ENCODE peak calls at places on chromosomes 5 and 9, in eight cellular contexts. N, T, U, K, D, O, F and C are unnamed samples.

GRCh38 chr5:76601470-76601869 is 21.7 kb downstream of the F2RL2 start:
- DNase-seq in N (no peak), T (peak), U (no peak), K (no peak), D (no peak), O (peak), F (peak), C (peak)

GRCh38 chr9:133590231-133590855 is 18.8 kb downstream of the FAM163B start:
- DNase-seq in N (no peak), T (no peak), U (no peak), K (no peak), D (no peak), O (no peak), F (no peak), C (no peak)

GRCh38 chr9:32741706-32742105 is 41.6 kb upstream of the TMEM215 start:
- DNase-seq in N (no peak), T (no peak), U (no peak), K (no peak), D (no peak), O (peak), F (peak), C (no peak)

GRCh38 chr9:18006591-18006990 is 427.7 kb downstream of the SH3GL2 start:
- DNase-seq in N (no peak), T (no peak), U (no peak), K (no peak), D (no peak), O (no peak), F (no peak), C (no peak)

GRCh38 chr5:53649352-53649751 is 88.9 kb downstream of the NDUFS4 start:
- DNase-seq in N (no peak), T (no peak), U (no peak), K (no peak), D (no peak), O (no peak), F (no peak), C (no peak)

GRCh38 chr5:1152156-1152555 is 40.3 kb upstream of the SLC12A7 start:
- DNase-seq in N (no peak), T (no peak), U (no peak), K (no peak), D (no peak), O (no peak), F (no peak), C (no peak)

GRCh38 chr5:18236386-18236785 is 602.1 kb downstream of the TAF11L14 start:
- DNase-seq in N (no peak), T (no peak), U (no peak), K (no peak), D (no peak), O (peak), F (peak), C (no peak)

GRCh38 chr5:168989731-168990505 is 311.0 kb downstream of the SLIT3 start:
- DNase-seq in N (no peak), T (no peak), U (no peak), K (no peak), D (no peak), O (no peak), F (no peak), C (no peak)

GRCh38 chr9:3865373-3865772 is 339.6 kb upstream of the RFX3 start:
- DNase-seq in N (no peak), T (peak), U (no peak), K (no peak), D (no peak), O (no peak), F (peak), C (no peak)

GRCh38 chr9:92654481-92655301 is 15.2 kb downstream of the IPPK start:
- DNase-seq in N (no peak), T (no peak), U (peak), K (no peak), D (no peak), O (no peak), F (peak), C (no peak)

DNA sequence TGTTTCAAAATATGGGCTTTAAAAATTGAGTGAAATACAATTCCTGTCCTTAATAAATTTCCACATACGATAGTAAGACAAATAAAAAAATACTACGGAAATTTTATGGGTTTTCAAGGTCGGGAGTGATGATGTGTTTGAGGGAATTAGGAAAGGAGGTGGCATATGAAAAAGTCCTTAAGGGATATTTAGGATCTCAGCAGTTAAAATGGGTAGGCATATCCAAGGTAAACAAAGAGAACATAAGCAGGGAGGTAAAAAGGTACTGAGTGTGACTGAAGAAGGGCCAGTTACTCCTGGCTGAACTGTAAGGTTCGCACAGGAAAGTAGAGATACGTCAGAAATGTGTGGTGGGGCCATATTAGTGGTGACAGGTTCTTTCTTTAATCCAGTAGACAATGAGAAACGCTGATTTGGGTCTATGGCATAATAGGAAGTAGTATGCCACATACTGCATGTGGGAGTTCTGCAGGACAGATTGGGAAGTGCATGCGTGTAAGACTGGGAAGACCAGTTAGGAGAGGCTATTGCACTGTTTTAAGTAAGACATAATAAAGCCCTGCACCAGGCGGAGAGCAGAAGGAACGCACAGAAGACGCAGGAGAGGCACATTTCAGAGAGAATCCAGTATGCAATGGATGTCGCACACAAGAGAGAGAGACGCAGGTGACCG is 932 bp upstream of the HMGCR start:
- DNase-seq in N (no peak), T (peak), U (no peak), K (peak), D (no peak), O (peak), F (peak), C (no peak)
- TF ChIP-seq CTCF in N (no peak), T (peak), U (peak), K (peak), D (no peak), O (peak), F (no peak), C (peak)

GRCh38 chr5:62211405-62211804 is 94.6 kb upstream of the KIF2A start:
- DNase-seq in N (no peak), T (no peak), U (no peak), K (no peak), D (no peak), O (no peak), F (no peak), C (no peak)

GRCh38 chr5:62212648-62213047 is 93.4 kb upstream of the KIF2A start:
- DNase-seq in N (no peak), T (no peak), U (no peak), K (no peak), D (no peak), O (no peak), F (no peak), C (no peak)

DNA sequence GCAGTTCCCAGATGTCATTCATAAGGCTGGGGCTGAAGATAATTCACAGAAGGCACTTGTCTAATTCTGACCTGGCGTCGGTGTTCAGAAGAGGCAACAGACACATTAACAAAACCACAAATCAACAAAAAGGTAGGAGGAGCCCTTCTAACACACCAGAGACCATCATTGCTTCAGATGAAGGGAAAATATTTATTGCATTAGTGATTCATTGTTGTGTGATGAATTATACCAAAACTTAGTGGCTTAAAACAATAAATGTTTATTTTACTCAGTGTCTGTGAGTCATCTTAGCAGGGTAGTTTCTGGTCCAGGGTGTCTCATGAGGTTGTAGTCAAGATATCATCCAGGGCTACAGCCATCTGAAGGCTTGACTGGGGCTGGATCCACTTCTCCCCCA is 91.3 kb upstream of the KIF2A start:
- DNase-seq in N (no peak), T (no peak), U (no peak), K (no peak), D (no peak), O (no peak), F (peak), C (no peak)
- TF ChIP-seq CTCF in N (no peak), T (no peak), U (no peak), K (no peak), D (no peak), O (no peak), F (no peak), C (no peak)

GRCh38 chr5:84259221-84260045 is 125.2 kb downstream of the EDIL3 start:
- DNase-seq in N (no peak), T (no peak), U (no peak), K (no peak), D (no peak), O (no peak), F (no peak), C (no peak)
- TF ChIP-seq CTCF in N (no peak), T (no peak), U (no peak), K (no peak), D (no peak), O (no peak), F (no peak), C (no peak)

GRCh38 chr9:127384016-127384730 is 12.8 kb upstream of the SLC2A8 start:
- DNase-seq in N (no peak), T (no peak), U (peak), K (no peak), D (no peak), O (no peak), F (peak), C (no peak)

GRCh38 chr9:127386981-127387380 is 10.0 kb upstream of the SLC2A8 start:
- DNase-seq in N (no peak), T (no peak), U (no peak), K (no peak), D (no peak), O (no peak), F (no peak), C (no peak)

GRCh38 chr9:127382541-127382940 is 14.4 kb upstream of the SLC2A8 start:
- DNase-seq in N (no peak), T (no peak), U (no peak), K (no peak), D (no peak), O (no peak), F (no peak), C (no peak)

GRCh38 chr9:127386249-127386648 is 10.7 kb upstream of the SLC2A8 start:
- DNase-seq in N (no peak), T (no peak), U (no peak), K (no peak), D (no peak), O (no peak), F (no peak), C (no peak)

GRCh38 chr9:127384901-127385300 is 12.1 kb upstream of the SLC2A8 start:
- DNase-seq in N (peak), T (no peak), U (peak), K (no peak), D (no peak), O (no peak), F (no peak), C (no peak)
- TF ChIP-seq CTCF in N (no peak), T (no peak), U (no peak), K (no peak), D (no peak), O (peak), F (no peak), C (no peak)

DNA sequence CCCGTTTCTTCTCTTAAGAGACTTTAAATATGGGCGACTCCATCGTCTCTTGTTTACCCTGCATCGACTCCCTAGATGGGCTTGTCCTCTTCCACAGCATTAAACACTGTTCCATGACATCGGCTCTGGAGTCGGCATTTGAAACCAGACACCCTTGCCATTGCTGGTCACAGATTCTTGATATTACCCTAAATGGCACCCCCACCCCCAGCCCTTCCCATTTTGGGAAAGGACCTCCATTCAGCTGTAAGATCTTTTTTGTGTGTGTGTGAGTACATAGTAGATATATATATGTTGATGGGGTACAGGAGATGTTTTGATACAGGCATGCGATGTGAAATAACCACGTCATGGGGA is 51.1 kb upstream of the SH3PXD2B start:
- DNase-seq in N (no peak), T (no peak), U (no peak), K (peak), D (no peak), O (no peak), F (no peak), C (no peak)
- TF ChIP-seq CTCF in N (no peak), T (no peak), U (no peak), K (no peak), D (no peak), O (no peak), F (no peak), C (no peak)

GRCh38 chr5:162209005-162209605 is 141.5 kb downstream of the GABRG2 start:
- DNase-seq in N (peak), T (no peak), U (no peak), K (peak), D (no peak), O (peak), F (peak), C (peak)
- TF ChIP-seq CTCF in N (peak), T (no peak), U (no peak), K (peak), D (peak), O (no peak), F (peak), C (peak)

DNA sequence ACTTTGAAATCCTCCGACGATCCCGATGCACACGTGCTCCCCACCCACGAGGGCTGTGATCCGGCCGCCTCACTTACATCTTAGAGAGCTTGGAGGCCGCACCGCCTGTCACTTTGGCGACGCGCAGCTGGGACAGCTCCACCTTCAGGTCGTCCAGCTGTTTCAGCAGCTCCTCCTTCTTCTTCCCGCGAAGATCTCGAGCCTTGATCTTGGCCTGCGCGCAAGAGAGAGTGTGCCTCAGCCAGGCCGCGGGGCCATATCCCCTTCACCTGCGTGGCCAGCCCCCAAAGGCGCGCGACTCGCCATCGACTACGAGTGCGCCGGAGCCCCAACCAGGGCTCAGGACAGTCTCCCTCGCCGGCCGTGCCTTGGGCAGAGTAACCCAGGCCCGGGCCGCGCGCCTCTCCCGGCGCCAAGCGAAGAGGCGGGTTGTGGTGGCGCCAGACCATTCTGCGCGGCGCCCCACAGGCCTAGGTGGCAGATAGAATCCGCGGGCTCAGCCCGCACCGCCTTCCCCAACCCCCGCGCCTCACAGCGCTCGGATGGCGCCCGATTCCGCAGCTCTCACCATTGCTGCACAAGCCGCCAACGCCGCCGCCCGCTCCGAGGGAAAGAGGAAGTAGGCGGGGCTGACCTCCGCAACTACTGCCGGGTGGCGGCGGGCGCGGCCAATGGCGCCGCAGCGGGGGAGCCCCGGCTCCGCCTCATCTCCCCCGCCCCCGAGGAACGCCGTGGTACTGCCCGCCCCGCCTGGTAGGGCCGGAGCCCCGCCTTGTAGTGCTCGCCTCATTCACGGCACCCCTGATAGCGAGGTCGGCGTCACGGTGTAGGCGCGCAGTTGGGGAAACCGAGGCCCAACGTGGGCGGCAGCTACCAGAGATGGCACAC is at the start of the genes ARPC5L and RPL35:
- DNase-seq in N (peak), T (peak), U (peak), K (peak), D (peak), O (peak), F (peak), C (peak)
- TF ChIP-seq CTCF in N (no peak), T (peak), U (no peak), K (no peak), D (peak), O (peak), F (no peak), C (no peak)

GRCh38 chr5:90410178-90410762 is 714 bp upstream of the CETN3 start:
- DNase-seq in N (no peak), T (no peak), U (no peak), K (no peak), D (peak), O (peak), F (no peak), C (no peak)
- TF ChIP-seq CTCF in N (no peak), T (no peak), U (peak), K (no peak), D (no peak), O (no peak), F (no peak), C (no peak)

GRCh38 chr5:130278136-130278535 is 373.9 kb downstream of the CHSY3 start:
- DNase-seq in N (peak), T (no peak), U (no peak), K (no peak), D (no peak), O (no peak), F (no peak), C (no peak)
- TF ChIP-seq CTCF in N (no peak), T (no peak), U (no peak), K (no peak), D (no peak), O (no peak), F (no peak), C (no peak)

DNA sequence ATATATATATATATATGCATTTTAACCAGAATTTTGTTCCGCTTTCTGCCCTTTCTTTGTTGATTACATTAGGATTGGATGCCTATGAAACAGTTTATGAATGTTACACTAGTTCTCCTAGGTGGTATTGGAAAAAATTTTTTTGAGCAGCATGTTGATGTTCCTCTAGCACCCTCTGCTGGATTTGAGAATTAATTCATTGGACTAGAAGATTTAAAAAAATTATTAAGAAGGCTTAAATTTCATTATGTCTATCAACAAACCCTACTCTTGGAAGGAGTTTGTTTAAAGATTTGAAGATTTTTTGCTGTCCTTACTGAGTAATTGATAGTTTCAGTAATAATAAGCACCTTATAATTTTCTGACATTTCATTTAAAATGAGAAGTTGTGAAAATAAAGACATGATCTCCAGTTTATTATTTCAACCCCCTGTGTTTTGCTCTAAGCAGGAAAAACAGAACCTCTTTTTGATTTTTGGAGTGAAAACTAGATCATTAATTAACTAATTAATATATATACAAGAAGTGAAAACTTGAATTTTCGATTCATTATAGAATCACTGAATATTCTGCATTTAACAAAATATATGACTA is 89.6 kb downstream of the CCDC171 start:
- DNase-seq in N (no peak), T (peak), U (no peak), K (no peak), D (no peak), O (peak), F (peak), C (no peak)
- TF ChIP-seq CTCF in N (peak), T (peak), U (no peak), K (no peak), D (peak), O (peak), F (peak), C (peak)